ENCODE peak calls at places on chromosomes 16 and 17, in four cellular contexts. A is Caki2; E is stimulated activated naive CD8-positive, alpha-beta T cell treated with anti-CD3 and anti-CD28 coated beads, Interleukin-15, amount 100 ng/mL, for 72 hours; I is SHP77. X is an unnamed sample.

GRCh38 chr16:8634991-8635736 is 13.7 kb downstream of the METTL22 start:
- DNase-seq in A (no peak), E (no peak), I (peak), X (no peak)

GRCh38 chr17:2755941-2756724 is 6.7 kb upstream of the CCDC92B start:
- DNase-seq in A (no peak), E (no peak), I (peak), X (no peak)

GRCh38 chr16:57801856-57802634 is at the start of gene KIFC3:
- DNase-seq in A (peak), E (peak), I (peak), X (peak)

GRCh38 chr16:57959121-57959520 is 11.8 kb downstream of the CNGB1 start:
- DNase-seq in A (no peak), E (no peak), I (no peak), X (no peak)

GRCh38 chr16:69443809-69444611 is 19.6 kb downstream of the CYB5B start:
- DNase-seq in A (no peak), E (no peak), I (no peak), X (no peak)

GRCh38 chr17:47957591-47958490 is at the start of gene PRR15L:
- DNase-seq in A (no peak), E (no peak), I (no peak), X (no peak)

GRCh38 chr17:82931696-82932060 is 91.9 kb upstream of the ZNF750 start:
- DNase-seq in A (no peak), E (no peak), I (no peak), X (no peak)

GRCh38 chr17:12765544-12765943 is 23.8 kb upstream of the ARHGAP44 start:
- DNase-seq in A (peak), E (no peak), I (no peak), X (no peak)

GRCh38 chr16:86834451-86835035 is 256.2 kb downstream of the FOXL1 start:
- DNase-seq in A (peak), E (no peak), I (no peak), X (no peak)

GRCh38 chr16:87333101-87333500 is 15.9 kb upstream of the C16orf95 start:
- DNase-seq in A (no peak), E (no peak), I (no peak), X (no peak)

GRCh38 chr16:81036751-81037350 is 1.2 kb downstream of the ATMIN start:
- DNase-seq in A (peak), E (no peak), I (no peak), X (no peak)

GRCh38 chr16:12017583-12017982 is 41.0 kb downstream of the SNX29 start:
- DNase-seq in A (no peak), E (no peak), I (no peak), X (no peak)

GRCh38 chr17:6591599-6592158 is 35.3 kb upstream of the PITPNM3 start:
- DNase-seq in A (peak), E (no peak), I (no peak), X (no peak)

GRCh38 chr17:47279062-47279801 is 25.6 kb downstream of the ITGB3 start:
- DNase-seq in A (peak), E (no peak), I (no peak), X (peak)

GRCh38 chr16:47676628-47677177 is 215.6 kb downstream of the PHKB start:
- DNase-seq in A (no peak), E (no peak), I (no peak), X (no peak)

GRCh38 chr16:79363484-79363883 is 237.1 kb downstream of the MAF start:
- DNase-seq in A (no peak), E (no peak), I (no peak), X (no peak)

GRCh38 chr16:252366-253337 is 18.0 kb downstream of the FAM234A start:
- DNase-seq in A (no peak), E (peak), I (no peak), X (peak)

GRCh38 chr17:42459256-42459982 is 741 bp downstream of the ATP6V0A1 start:
- DNase-seq in A (peak), E (peak), I (peak), X (no peak)